ENCODE peak calls at places on chromosome 20, in four cellular contexts. One of them, this sample, is unnamed.
A peak's percentile ranks its signal among the peaks of the same experiment; 100 is the strongest.

GRCh38 chr20:36175016-36175415 is 20.5 kb downstream of the EPB41L1 start:
- DNase-seq in cardiac muscle cell: no peak
- DNase-seq in heart right ventricle: no peak
- DNase-seq in cardiac fibroblast: peak; percentile 23
- DNase-seq in this sample: no peak

GRCh38 chr20:12673352-12673751 is 335.4 kb upstream of the SPTLC3 start:
- DNase-seq in cardiac muscle cell: no peak
- DNase-seq in heart right ventricle: no peak
- DNase-seq in cardiac fibroblast: no peak
- DNase-seq in this sample: no peak

GRCh38 chr20:37777556-37777955 is 83.7 kb downstream of the CTNNBL1 start:
- DNase-seq in cardiac muscle cell: no peak
- DNase-seq in heart right ventricle: no peak
- DNase-seq in cardiac fibroblast: peak; percentile 17
- DNase-seq in this sample: no peak

GRCh38 chr20:36384022-36384619 is 78.0 kb downstream of the DLGAP4 start:
- DNase-seq in cardiac muscle cell: peak; percentile 83
- DNase-seq in heart right ventricle: peak; percentile 8
- DNase-seq in cardiac fibroblast: peak; percentile 58
- DNase-seq in this sample: no peak

GRCh38 chr20:37567671-37568588 is 40.3 kb upstream of the BLCAP start:
- DNase-seq in cardiac muscle cell: peak; percentile 55
- DNase-seq in heart right ventricle: no peak
- DNase-seq in cardiac fibroblast: no peak
- DNase-seq in this sample: no peak

GRCh38 chr20:57953638-57954037 is 243.8 kb upstream of the PMEPA1 start:
- DNase-seq in cardiac muscle cell: no peak
- DNase-seq in heart right ventricle: no peak
- DNase-seq in cardiac fibroblast: no peak
- DNase-seq in this sample: no peak

GRCh38 chr20:45340951-45341350 is 7.3 kb downstream of the SDC4 start:
- DNase-seq in cardiac muscle cell: peak; percentile 48
- DNase-seq in heart right ventricle: no peak
- DNase-seq in cardiac fibroblast: no peak
- DNase-seq in this sample: no peak

GRCh38 chr20:12391099-12391498 is 473.4 kb downstream of the BTBD3 start:
- DNase-seq in cardiac muscle cell: no peak
- DNase-seq in heart right ventricle: no peak
- DNase-seq in cardiac fibroblast: no peak
- DNase-seq in this sample: no peak

GRCh38 chr20:56391596-56392281 is at the start of gene AURKA:
- DNase-seq in cardiac muscle cell: peak; percentile 10
- DNase-seq in heart right ventricle: no peak
- DNase-seq in cardiac fibroblast: no peak
- DNase-seq in this sample: no peak

GRCh38 chr20:41048475-41049242 is 20.0 kb downstream of the TOP1 start:
- DNase-seq in cardiac muscle cell: no peak
- DNase-seq in heart right ventricle: no peak
- DNase-seq in cardiac fibroblast: no peak
- DNase-seq in this sample: no peak

GRCh38 chr20:22630698-22631097 is 46.3 kb upstream of the FOXA2 start:
- DNase-seq in cardiac muscle cell: no peak
- DNase-seq in heart right ventricle: no peak
- DNase-seq in cardiac fibroblast: no peak
- DNase-seq in this sample: no peak

GRCh38 chr20:49697071-49697470 is 16.6 kb downstream of the B4GALT5 start:
- DNase-seq in cardiac muscle cell: no peak
- DNase-seq in heart right ventricle: no peak
- DNase-seq in cardiac fibroblast: no peak
- DNase-seq in this sample: no peak

GRCh38 chr20:11438412-11438811 is 479.3 kb upstream of the BTBD3 start:
- DNase-seq in cardiac muscle cell: no peak
- DNase-seq in heart right ventricle: no peak
- DNase-seq in cardiac fibroblast: no peak
- DNase-seq in this sample: no peak

GRCh38 chr20:61317966-61318520 is 66.0 kb downstream of the CDH4 start:
- DNase-seq in cardiac muscle cell: no peak
- DNase-seq in heart right ventricle: no peak
- DNase-seq in cardiac fibroblast: no peak
- DNase-seq in this sample: no peak

GRCh38 chr20:59676126-59676876 is 72.0 kb downstream of the PHACTR3 start:
- DNase-seq in cardiac muscle cell: no peak
- DNase-seq in heart right ventricle: no peak
- DNase-seq in cardiac fibroblast: no peak
- DNase-seq in this sample: no peak

GRCh38 chr20:44448753-44449546 is 26.7 kb upstream of the TTPAL start:
- DNase-seq in cardiac muscle cell: no peak
- DNase-seq in heart right ventricle: no peak
- DNase-seq in cardiac fibroblast: peak; percentile 28
- DNase-seq in this sample: no peak

GRCh38 chr20:64168381-64169088 is 4.3 kb downstream of the MYT1 start:
- DNase-seq in cardiac muscle cell: no peak
- DNase-seq in heart right ventricle: no peak
- DNase-seq in cardiac fibroblast: no peak
- DNase-seq in this sample: no peak

GRCh38 chr20:40493071-40493470 is 196.0 kb downstream of the MAFB start:
- DNase-seq in cardiac muscle cell: no peak
- DNase-seq in heart right ventricle: peak; percentile 17
- DNase-seq in cardiac fibroblast: peak; percentile 71
- DNase-seq in this sample: no peak

GRCh38 chr20:63734946-63735858 is 1.3 kb upstream of the LIME1 start:
- DNase-seq in cardiac muscle cell: no peak
- DNase-seq in heart right ventricle: no peak
- DNase-seq in cardiac fibroblast: no peak
- DNase-seq in this sample: no peak

GRCh38 chr20:31652917-31653385 is 15.2 kb downstream of the COX4I2 start:
- DNase-seq in cardiac muscle cell: no peak
- DNase-seq in heart right ventricle: no peak
- DNase-seq in cardiac fibroblast: peak; percentile 71
- DNase-seq in this sample: no peak

GRCh38 chr20:32622585-32623468 is 37.7 kb upstream of the NOL4L start:
- DNase-seq in cardiac muscle cell: no peak
- DNase-seq in heart right ventricle: no peak
- DNase-seq in cardiac fibroblast: no peak
- DNase-seq in this sample: no peak

GRCh38 chr20:41133709-41134361 is 3.5 kb upstream of the PLCG1 start:
- DNase-seq in cardiac muscle cell: no peak
- DNase-seq in heart right ventricle: no peak
- DNase-seq in cardiac fibroblast: no peak
- DNase-seq in this sample: no peak

GRCh38 chr20:43751167-43752050 is 24.6 kb upstream of the GTSF1L start:
- DNase-seq in cardiac muscle cell: no peak
- DNase-seq in heart right ventricle: no peak
- DNase-seq in cardiac fibroblast: peak; percentile 94
- DNase-seq in this sample: no peak

DNA sequence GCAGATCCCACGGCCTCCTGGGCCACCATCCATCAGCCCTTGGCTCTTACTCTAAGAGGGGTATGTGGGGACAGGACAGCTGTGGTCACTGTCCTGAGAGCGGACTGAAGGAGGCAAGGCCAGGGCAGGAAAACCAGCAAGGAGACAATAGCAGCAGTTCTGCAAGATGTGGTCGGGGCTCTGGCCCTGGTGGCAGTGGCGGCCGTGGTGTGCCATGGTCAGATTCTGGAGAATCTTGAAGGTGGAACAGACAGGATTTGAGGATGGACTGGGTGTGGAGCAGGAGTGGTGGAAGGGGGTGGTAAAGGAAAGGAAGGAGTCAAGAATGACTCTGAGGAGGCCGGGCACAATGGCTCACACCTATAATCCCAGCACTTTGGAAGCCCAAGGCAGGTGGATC is 5.9 kb upstream of the MAP1LC3A start:
- DNase-seq in cardiac muscle cell: no peak
- DNase-seq in heart right ventricle: no peak
- DNase-seq in cardiac fibroblast: no peak
- DNase-seq in this sample: no peak
- TF ChIP-seq CTCF in cardiac muscle cell: no peak
- TF ChIP-seq CTCF in heart right ventricle: no peak
- TF ChIP-seq CTCF in cardiac fibroblast: no peak
- TF ChIP-seq CTCF in this sample: no peak

DNA sequence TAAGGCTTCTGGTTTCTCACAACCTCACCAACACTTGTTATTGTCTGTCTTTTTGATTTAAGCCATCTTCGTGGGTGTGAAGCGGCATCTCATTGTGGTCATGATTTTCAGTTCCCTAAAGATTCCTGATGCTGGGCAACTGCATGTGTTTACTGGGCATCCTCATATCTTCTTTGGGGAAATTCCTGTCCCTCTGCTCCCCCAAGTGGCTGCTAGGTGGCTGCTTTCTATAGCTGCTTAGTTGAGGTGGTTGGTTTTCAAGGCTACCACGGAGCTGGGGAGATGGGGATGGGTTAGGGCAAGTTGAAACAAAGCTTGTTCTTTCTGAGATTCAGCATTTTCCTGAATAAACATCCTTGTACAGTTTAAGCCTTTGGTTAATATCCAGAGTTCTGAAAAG is 403.9 kb upstream of the SULF2 start:
- DNase-seq in cardiac muscle cell: no peak
- DNase-seq in heart right ventricle: no peak
- DNase-seq in cardiac fibroblast: no peak
- DNase-seq in this sample: no peak
- TF ChIP-seq CTCF in cardiac muscle cell: peak; percentile 53
- TF ChIP-seq CTCF in heart right ventricle: no peak
- TF ChIP-seq CTCF in cardiac fibroblast: peak; percentile 7
- TF ChIP-seq CTCF in this sample: peak; percentile 32

DNA sequence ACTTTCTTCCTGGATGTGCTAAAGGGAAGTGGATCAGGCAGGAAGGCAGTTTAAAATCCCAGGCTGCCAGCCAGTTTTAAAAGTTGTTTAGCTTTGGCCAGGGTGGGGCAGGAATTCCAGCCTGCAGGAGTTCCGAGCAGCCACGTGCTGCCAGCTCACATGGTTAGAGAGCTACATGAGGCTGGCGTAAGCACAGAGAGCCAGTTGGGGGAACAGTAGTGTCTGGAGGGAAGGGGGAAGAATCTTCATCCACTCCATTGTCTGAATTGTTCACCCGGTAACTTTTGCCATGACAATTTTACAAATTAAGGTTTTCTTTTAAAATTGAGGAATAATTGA is 12.0 kb downstream of the CDC25B start:
- DNase-seq in cardiac muscle cell: no peak
- DNase-seq in heart right ventricle: peak; percentile 81
- DNase-seq in cardiac fibroblast: peak; percentile 85
- DNase-seq in this sample: no peak
- TF ChIP-seq CTCF in cardiac muscle cell: no peak
- TF ChIP-seq CTCF in heart right ventricle: no peak
- TF ChIP-seq CTCF in cardiac fibroblast: no peak
- TF ChIP-seq CTCF in this sample: no peak

DNA sequence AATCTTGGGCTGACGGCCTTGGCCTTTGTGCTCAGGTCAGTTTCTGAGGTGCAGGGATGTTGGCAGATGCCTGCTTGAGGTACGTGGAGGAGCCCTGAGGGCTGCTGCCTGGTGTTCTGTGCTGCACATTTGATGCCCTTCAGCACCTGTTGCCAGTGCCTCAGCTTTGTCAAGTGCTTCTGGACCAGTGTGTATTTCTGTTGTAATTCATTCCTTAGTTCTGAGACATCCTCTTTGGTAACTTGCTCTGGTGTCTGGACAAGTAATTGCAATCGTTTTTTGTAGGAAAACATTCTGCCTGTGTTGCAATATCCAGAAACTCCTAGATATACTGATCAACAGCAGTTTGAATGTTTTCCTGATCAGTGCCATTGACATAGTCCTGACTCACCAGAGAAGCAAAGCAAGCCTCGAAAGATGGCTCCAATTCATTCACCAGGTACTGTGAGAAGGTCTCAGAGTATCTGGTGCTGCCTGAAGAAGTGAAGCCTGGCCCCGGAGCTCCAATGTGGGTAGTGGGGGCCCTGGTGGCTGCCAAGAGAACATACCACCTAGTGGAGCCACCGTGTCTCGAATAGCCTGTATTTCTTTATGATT is 26.7 kb downstream of the ZNF337 start:
- DNase-seq in cardiac muscle cell: peak; percentile 11
- DNase-seq in heart right ventricle: no peak
- DNase-seq in cardiac fibroblast: peak; percentile 79
- DNase-seq in this sample: no peak
- TF ChIP-seq CTCF in cardiac muscle cell: no peak
- TF ChIP-seq CTCF in heart right ventricle: no peak
- TF ChIP-seq CTCF in cardiac fibroblast: peak; percentile 26
- TF ChIP-seq CTCF in this sample: no peak

DNA sequence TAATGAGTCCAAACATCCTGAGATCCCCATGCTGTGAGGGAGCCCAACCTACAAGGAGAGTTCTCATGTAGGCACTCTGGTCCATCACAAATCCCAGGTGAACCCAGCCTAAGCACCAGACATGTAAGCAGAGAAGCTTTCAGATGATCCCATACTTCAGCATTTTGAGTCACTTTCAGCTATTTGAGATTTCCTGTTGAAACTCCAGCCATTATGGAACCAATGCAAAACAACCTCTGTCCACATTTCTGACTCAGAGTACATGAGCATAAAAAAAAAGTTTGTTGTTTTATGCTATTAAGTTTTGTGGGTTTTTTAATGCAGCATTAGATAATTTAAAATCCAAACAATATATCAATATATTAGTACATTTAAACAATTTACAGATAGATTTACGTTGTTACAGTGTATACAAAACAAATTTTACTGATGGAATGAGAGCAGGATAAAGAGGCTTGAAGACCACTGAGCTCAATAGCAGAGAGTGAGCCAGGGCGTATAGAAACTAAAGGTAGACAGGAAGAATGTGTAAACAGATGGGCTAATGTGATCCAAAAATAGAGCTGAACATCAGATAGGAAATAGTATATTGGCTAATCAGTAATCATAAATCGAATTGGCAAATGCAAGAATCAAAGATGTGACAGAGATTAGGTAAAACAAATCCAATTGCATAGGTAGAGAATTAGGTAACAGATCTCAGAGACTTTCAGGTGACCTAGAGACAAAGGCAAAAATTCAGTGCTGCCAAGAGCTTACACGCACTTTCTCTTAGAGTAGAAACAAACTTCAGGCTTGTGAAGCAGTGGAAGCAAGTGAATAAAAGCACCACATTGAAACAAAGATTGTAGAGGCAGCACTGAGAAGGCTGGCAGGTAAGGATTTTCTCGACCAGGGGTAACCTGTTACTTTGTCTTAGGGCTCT is 36.2 kb upstream of the PLCB1 start:
- DNase-seq in cardiac muscle cell: no peak
- DNase-seq in heart right ventricle: no peak
- DNase-seq in cardiac fibroblast: peak; percentile 91
- DNase-seq in this sample: no peak
- TF ChIP-seq CTCF in cardiac muscle cell: no peak
- TF ChIP-seq CTCF in heart right ventricle: no peak
- TF ChIP-seq CTCF in cardiac fibroblast: no peak
- TF ChIP-seq CTCF in this sample: no peak

DNA sequence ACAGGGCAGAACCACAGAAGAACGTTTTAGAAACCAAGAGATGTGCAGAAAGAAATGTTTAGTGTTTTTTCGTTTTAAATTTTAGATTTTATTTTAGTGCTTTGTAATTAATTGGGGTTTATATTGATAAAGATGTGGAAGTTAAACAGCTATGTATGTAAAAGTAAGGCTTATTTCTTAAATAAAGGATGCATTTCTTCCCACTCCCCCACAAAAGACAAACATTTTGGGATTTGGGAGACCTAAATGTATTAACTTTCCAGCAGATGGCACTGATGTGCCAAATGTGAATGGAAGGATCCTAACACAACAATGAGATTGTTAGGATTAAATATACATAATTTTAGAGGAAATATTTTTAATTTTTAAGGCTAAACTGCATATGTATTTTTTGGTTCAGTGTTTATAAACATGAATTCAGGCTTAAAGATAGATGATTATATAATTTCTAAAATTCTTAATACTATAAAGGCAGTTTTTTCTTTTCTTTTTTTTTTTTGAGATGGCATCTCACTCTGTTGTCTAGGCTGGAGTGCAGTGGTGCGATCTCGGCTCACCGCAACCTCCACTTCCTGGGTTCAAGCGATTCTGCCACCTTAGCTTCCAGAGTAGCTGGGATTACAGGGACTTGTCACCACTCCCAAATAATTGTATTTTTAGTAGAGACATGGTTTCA is 12.0 kb downstream of the PFDN4 start:
- DNase-seq in cardiac muscle cell: peak; percentile 32
- DNase-seq in heart right ventricle: no peak
- DNase-seq in cardiac fibroblast: peak; percentile 76
- DNase-seq in this sample: no peak
- TF ChIP-seq CTCF in cardiac muscle cell: peak; percentile 58
- TF ChIP-seq CTCF in heart right ventricle: peak; percentile 31
- TF ChIP-seq CTCF in cardiac fibroblast: peak; percentile 47
- TF ChIP-seq CTCF in this sample: peak; percentile 38

This sample was measured in esophagus squamous epithelium.